ENCODE peak calls at places on chromosomes 2 and 18, in seven cellular contexts. K is body of pancreas, W is esophagus muscularis mucosa, O is trophoblast cell, A is Karpas-422, V is mesenchymal stem cell, R is astrocyte. F is an unnamed sample.

GRCh38 chr2:166439078-166439477 is 55.0 kb downstream of the SCN7A start:
- DNase-seq in O (no peak), V (no peak), R (peak; percentile 10), W (no peak), A (no peak), K (no peak), F (no peak)

GRCh38 chr2:201882353-201883095 is 76.2 kb downstream of the CDK15 start:
- DNase-seq in V (peak; percentile 61), K (no peak), A (peak; percentile 90), O (no peak), R (peak; percentile 63), W (no peak), F (no peak)

GRCh38 chr2:241803387-241804325 is 5.3 kb upstream of the NEU4 start:
- DNase-seq in O (no peak), W (peak; percentile 82), R (peak; percentile 34), V (no peak), A (no peak), K (no peak), F (peak; percentile 59)

GRCh38 chr2:217987391-217987790 is 15.4 kb downstream of the TNS1 start:
- DNase-seq in K (no peak), A (no peak), W (no peak), O (no peak), V (no peak), R (no peak), F (no peak)

GRCh38 chr18:55401638-55402191 is 186.3 kb downstream of the TCF4 start:
- DNase-seq in V (peak; percentile 89), O (peak; percentile 22), K (no peak), W (no peak), R (peak; percentile 90), A (no peak), F (peak; percentile 48)

GRCh38 chr2:133765693-133766092 is 197.4 kb upstream of the NCKAP5 start:
- DNase-seq in V (no peak), W (no peak), K (no peak), A (no peak), O (no peak), R (no peak), F (peak; percentile 61)

GRCh38 chr2:232699110-232699509 is 2.0 kb downstream of the GIGYF2 start:
- DNase-seq in R (no peak), A (no peak), K (no peak), W (no peak), O (no peak), V (peak; percentile 8), F (no peak)

GRCh38 chr2:66700181-66700686 is 265.3 kb downstream of the MEIS1 start:
- DNase-seq in R (no peak), W (no peak), O (no peak), V (no peak), A (no peak), K (no peak), F (no peak)

GRCh38 chr2:9712263-9712662 is 81.5 kb upstream of the YWHAQ start:
- DNase-seq in A (no peak), W (no peak), V (no peak), O (no peak), R (no peak), K (no peak), F (no peak)

GRCh38 chr2:160221391-160222276 is 21.6 kb upstream of the ITGB6 start:
- DNase-seq in V (peak; percentile 70), W (no peak), K (peak; percentile 31), R (peak; percentile 56), A (no peak), O (peak; percentile 89), F (peak; percentile 87)

GRCh38 chr2:135685361-135685760 is 56.3 kb upstream of the UBXN4 start:
- DNase-seq in W (no peak), A (no peak), V (peak; percentile 78), O (peak; percentile 3), K (no peak), R (peak; percentile 26), F (no peak)

GRCh38 chr2:23073681-23074080 is 311.3 kb upstream of the KLHL29 start:
- DNase-seq in V (no peak), W (no peak), R (no peak), O (no peak), K (no peak), A (no peak), F (no peak)

GRCh38 chr2:215277942-215278341 is 33.9 kb upstream of the ATIC start:
- DNase-seq in A (no peak), O (peak; percentile 78), V (peak; percentile 25), K (no peak), W (no peak), R (peak; percentile 26), F (no peak)

GRCh38 chr2:20446280-20446916 is 476 bp upstream of the RHOB start:
- DNase-seq in O (no peak), A (no peak), R (no peak), V (no peak), K (no peak), W (no peak), F (no peak)

GRCh38 chr2:46801731-46802664 is 113.6 kb downstream of the MCFD2 start:
- DNase-seq in A (no peak), K (no peak), V (no peak), W (peak; percentile 72), O (no peak), R (peak; percentile 71), F (no peak)

GRCh38 chr2:31297751-31298150 is 63.8 kb downstream of the EHD3 start:
- DNase-seq in R (no peak), K (no peak), W (no peak), A (peak; percentile 76), V (peak; percentile 71), O (peak; percentile 40), F (no peak)

GRCh38 chr18:28804512-28805214 is 627.7 kb upstream of the CDH2 start:
- DNase-seq in R (no peak), K (no peak), A (no peak), W (no peak), V (peak; percentile 46), O (no peak), F (no peak)

GRCh38 chr2:190216829-190217228 is 102.8 kb downstream of the HIBCH start:
- DNase-seq in W (no peak), O (no peak), V (no peak), R (no peak), A (peak; percentile 63), K (peak; percentile 37), F (peak; percentile 13)

GRCh38 chr2:190213441-190214335 is 105.9 kb downstream of the HIBCH start:
- DNase-seq in W (no peak), O (no peak), V (no peak), K (no peak), R (peak; percentile 61), A (no peak), F (no peak)

GRCh38 chr2:190215620-190216019 is 104.0 kb downstream of the HIBCH start:
- DNase-seq in K (no peak), A (no peak), V (no peak), O (no peak), R (no peak), W (no peak), F (no peak)

GRCh38 chr2:190217616-190218015 is 102.0 kb downstream of the HIBCH start:
- DNase-seq in R (no peak), W (no peak), A (no peak), O (no peak), K (no peak), V (no peak), F (no peak)

GRCh38 chr2:190214434-190215194 is 105.0 kb downstream of the HIBCH start:
- DNase-seq in R (peak; percentile 74), O (no peak), V (no peak), W (no peak), A (no peak), K (no peak), F (no peak)
- H3K27ac ChIP-seq in R (no peak overlapping the region), O (no peak overlapping the region), V (no peak overlapping the region), W (peak overlapping the region; percentile 22), A (no peak overlapping the region), K (no peak overlapping the region), F (no peak overlapping the region)

DNA sequence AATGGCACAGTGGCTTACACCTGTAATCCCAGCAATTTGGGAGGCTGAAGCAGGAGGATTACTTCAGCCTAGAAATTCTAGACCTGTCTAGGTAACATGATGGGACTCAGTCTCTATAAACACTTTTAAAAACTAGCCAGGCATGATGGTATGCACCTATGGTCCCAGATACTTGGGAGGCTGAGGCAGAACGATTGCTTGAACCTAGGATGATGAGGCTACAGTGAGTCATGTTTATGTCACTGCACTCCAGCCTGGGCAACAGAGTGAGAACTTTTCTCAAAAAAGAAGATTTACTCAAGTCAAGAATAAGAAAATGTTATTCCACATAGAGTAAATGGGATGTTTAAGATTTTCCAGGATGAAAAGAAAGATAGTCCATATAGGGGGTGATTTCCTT is 158.6 kb downstream of the HNMT start:
- DNase-seq in K (no peak), O (no peak), W (no peak), V (no peak), R (no peak), A (no peak), F (no peak)
- H3K27ac ChIP-seq in K (no peak overlapping the region), O (peak overlapping the region; percentile 28), W (no peak overlapping the region), V (no peak overlapping the region), R (no peak overlapping the region), A (no peak overlapping the region), F (peak overlapping the region; percentile 69)

DNA sequence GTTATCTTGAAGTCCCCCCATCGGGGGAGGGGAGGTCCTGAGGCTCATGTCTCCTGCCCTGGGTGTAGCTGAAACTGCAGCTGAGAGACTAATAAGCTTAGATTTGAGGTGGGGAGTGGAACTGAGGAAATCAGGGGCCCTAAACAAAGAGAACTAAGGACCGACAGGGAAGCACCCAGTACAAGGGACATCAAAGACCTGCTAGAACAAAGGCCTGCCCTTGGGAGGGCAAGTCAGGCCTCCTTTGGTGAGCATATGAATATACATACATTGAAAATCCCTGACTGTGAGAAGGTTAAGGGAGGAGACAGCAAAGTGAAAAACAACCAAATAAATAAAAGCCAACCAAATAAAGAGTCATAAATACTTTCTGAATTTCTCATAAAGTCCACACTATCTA is 1132.5 kb upstream of the CELF4 start:
- DNase-seq in R (no peak), K (no peak), V (no peak), W (no peak), O (no peak), A (no peak), F (no peak)
- H3K27ac ChIP-seq in R (no peak overlapping the region), K (no peak overlapping the region), V (no peak overlapping the region), W (no peak overlapping the region), O (no peak overlapping the region), A (no peak overlapping the region), F (no peak overlapping the region)

DNA sequence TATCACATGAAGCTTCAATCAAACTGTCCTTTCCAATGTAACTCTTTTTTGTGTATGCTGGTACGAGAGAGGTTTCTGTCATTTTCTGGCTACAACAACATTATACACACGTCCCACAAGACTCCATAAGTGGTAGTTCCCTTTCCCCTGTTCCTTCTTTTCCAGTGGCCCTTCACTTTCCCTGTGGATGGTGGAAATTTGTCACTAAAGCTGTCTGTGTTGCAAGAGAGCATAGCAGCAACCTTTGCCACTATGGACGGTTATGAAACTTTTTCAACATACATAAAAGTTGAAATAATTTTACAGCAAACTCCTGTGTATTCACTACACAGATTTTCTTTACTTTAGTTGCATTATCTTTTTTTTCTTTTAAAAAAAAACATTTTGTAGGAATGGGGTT is 18.7 kb downstream of the DBI start:
- DNase-seq in K (no peak), W (no peak), V (no peak), A (no peak), R (no peak), O (no peak), F (no peak)
- H3K27ac ChIP-seq in K (no peak overlapping the region), W (no peak overlapping the region), V (no peak overlapping the region), A (no peak overlapping the region), R (no peak overlapping the region), O (no peak overlapping the region), F (no peak overlapping the region)